ENCODE peak calls at places on chromosome 1, in four cellular contexts. One of them, this sample, is unnamed.

GRCh38 chr1:61076728-61077675 is 5.4 kb upstream of the NFIA start:
- DNase-seq in NCI-H2029 treated with DMSO at 0.1 percent for 48 hours: peak; percentile 100
- DNase-seq in fibroblast of gingiva: peak; percentile 93
- DNase-seq in type B pancreatic cell: peak; percentile 91
- DNase-seq in this sample: peak; percentile 45

GRCh38 chr1:224407546-224408293 is 26.9 kb downstream of the WDR26 start:
- DNase-seq in NCI-H2029 treated with DMSO at 0.1 percent for 48 hours: no peak
- DNase-seq in fibroblast of gingiva: no peak
- DNase-seq in type B pancreatic cell: no peak
- DNase-seq in this sample: no peak

GRCh38 chr1:178560871-178561376 is 48.0 kb downstream of the TEX35 start:
- DNase-seq in NCI-H2029 treated with DMSO at 0.1 percent for 48 hours: no peak
- DNase-seq in fibroblast of gingiva: no peak
- DNase-seq in type B pancreatic cell: peak; percentile 42
- DNase-seq in this sample: no peak

GRCh38 chr1:171158089-171158488 is 27.0 kb upstream of the FMO2 start:
- DNase-seq in NCI-H2029 treated with DMSO at 0.1 percent for 48 hours: no peak
- DNase-seq in fibroblast of gingiva: no peak
- DNase-seq in type B pancreatic cell: no peak
- DNase-seq in this sample: no peak

GRCh38 chr1:113782451-113782850 is 23.2 kb upstream of the PHTF1 start:
- DNase-seq in type B pancreatic cell: no peak
- DNase-seq in NCI-H2029 treated with DMSO at 0.1 percent for 48 hours: no peak
- DNase-seq in fibroblast of gingiva: peak; percentile 71
- DNase-seq in this sample: no peak

GRCh38 chr1:185539277-185539943 is 194.8 kb upstream of the HMCN1 start:
- DNase-seq in NCI-H2029 treated with DMSO at 0.1 percent for 48 hours: no peak
- DNase-seq in type B pancreatic cell: no peak
- DNase-seq in fibroblast of gingiva: no peak
- DNase-seq in this sample: no peak

GRCh38 chr1:59427155-59427554 is 130.3 kb downstream of the FGGY start:
- DNase-seq in type B pancreatic cell: no peak
- DNase-seq in fibroblast of gingiva: no peak
- DNase-seq in NCI-H2029 treated with DMSO at 0.1 percent for 48 hours: no peak
- DNase-seq in this sample: no peak

GRCh38 chr1:41658444-41659158 is 174.1 kb upstream of the EDN2 start:
- DNase-seq in type B pancreatic cell: no peak
- DNase-seq in NCI-H2029 treated with DMSO at 0.1 percent for 48 hours: no peak
- DNase-seq in fibroblast of gingiva: no peak
- DNase-seq in this sample: no peak

GRCh38 chr1:22880174-22880601 is 92.5 kb downstream of the LACTBL1 start:
- DNase-seq in type B pancreatic cell: no peak
- DNase-seq in fibroblast of gingiva: no peak
- DNase-seq in NCI-H2029 treated with DMSO at 0.1 percent for 48 hours: no peak
- DNase-seq in this sample: peak; percentile 16

GRCh38 chr1:178774263-178774662 is 49.2 kb downstream of the RALGPS2 start:
- DNase-seq in NCI-H2029 treated with DMSO at 0.1 percent for 48 hours: no peak
- DNase-seq in type B pancreatic cell: no peak
- DNase-seq in fibroblast of gingiva: peak; percentile 12
- DNase-seq in this sample: no peak

GRCh38 chr1:153417136-153417888 is 992 bp downstream of the S100A7A start:
- DNase-seq in NCI-H2029 treated with DMSO at 0.1 percent for 48 hours: no peak
- DNase-seq in type B pancreatic cell: no peak
- DNase-seq in fibroblast of gingiva: no peak
- DNase-seq in this sample: no peak

GRCh38 chr1:87149166-87150065 is 179.3 kb upstream of the LMO4 start:
- DNase-seq in NCI-H2029 treated with DMSO at 0.1 percent for 48 hours: no peak
- DNase-seq in fibroblast of gingiva: peak; percentile 60
- DNase-seq in type B pancreatic cell: no peak
- DNase-seq in this sample: peak; percentile 61

This sample was measured in AG09309.